ENCODE peak calls at places on chromosome 10, in four cellular contexts. M is H1, E is IMR-90, L is K562. T is an unnamed sample.

GRCh38 chr10:93198401-93199175 is 124.9 kb downstream of the CYP26A1 start:
- DNase-seq in M (no peak), E (peak), L (no peak), T (no peak)

GRCh38 chr10:34024708-34025425 is 690.4 kb upstream of the NRP1 start:
- DNase-seq in E (no peak), L (no peak), M (peak), T (no peak)

GRCh38 chr10:11832042-11832441 is 8.9 kb downstream of the PROSER2 start:
- DNase-seq in E (no peak), L (no peak), M (no peak), T (no peak)

GRCh38 chr10:110274072-110274627 is 30.6 kb downstream of the SMNDC1 start:
- DNase-seq in L (no peak), M (no peak), E (no peak), T (peak)

GRCh38 chr10:11729790-11730315 is 12.3 kb upstream of the ECHDC3 start:
- DNase-seq in M (no peak), L (no peak), E (no peak), T (no peak)

GRCh38 chr10:88971668-88972067 is 18.9 kb upstream of the FAS start:
- DNase-seq in E (peak), L (no peak), M (no peak), T (no peak)

GRCh38 chr10:28677889-28678686 is 767 bp downstream of the BAMBI start:
- DNase-seq in M (peak), L (peak), E (peak), T (no peak)

GRCh38 chr10:73865459-73866442 is 8.6 kb downstream of the CAMK2G start:
- DNase-seq in M (no peak), E (no peak), L (no peak), T (no peak)

GRCh38 chr10:130547368-130547767 is 411.2 kb downstream of the GLRX3 start:
- DNase-seq in M (no peak), L (peak), E (no peak), T (no peak)

GRCh38 chr10:50575477-50576244 is 48.1 kb downstream of the SGMS1 start:
- DNase-seq in E (no peak), L (no peak), M (no peak), T (no peak)

GRCh38 chr10:95628786-95629185 is 27.7 kb downstream of the ALDH18A1 start:
- DNase-seq in E (no peak), M (no peak), L (no peak), T (no peak)

GRCh38 chr10:46286991-46287693 is at the start of gene ANTXRL:
- DNase-seq in M (no peak), L (no peak), E (no peak), T (no peak)

GRCh38 chr10:128498378-128498730 is 372.1 kb upstream of the MKI67 start:
- DNase-seq in M (no peak), L (no peak), E (no peak), T (no peak)

GRCh38 chr10:78359641-78360091 is 326.0 kb downstream of the RPS24 start:
- DNase-seq in M (no peak), L (no peak), E (no peak), T (no peak)

GRCh38 chr10:62502995-62503613 is 128.9 kb downstream of the ZNF365 start:
- DNase-seq in E (no peak), M (no peak), L (no peak), T (no peak)

GRCh38 chr10:111030042-111030750 is 46.6 kb upstream of the ADRA2A start:
- DNase-seq in M (no peak), E (no peak), L (no peak), T (peak)

GRCh38 chr10:48649349-48649944 is 35.2 kb upstream of the WDFY4 start:
- DNase-seq in M (peak), L (no peak), E (no peak), T (no peak)

GRCh38 chr10:70513848-70514309 is 35.3 kb downstream of the PALD1 start:
- DNase-seq in E (no peak), L (no peak), M (peak), T (peak)

GRCh38 chr10:5447071-5447470 is 34.7 kb downstream of the NET1 start:
- DNase-seq in L (no peak), M (no peak), E (peak), T (no peak)

GRCh38 chr10:25820496-25821415 is 113.3 kb upstream of the MYO3A start:
- DNase-seq in M (no peak), E (no peak), L (no peak), T (no peak)

GRCh38 chr10:48973065-48973464 is 33.4 kb upstream of the LRRC18 start:
- DNase-seq in L (no peak), M (no peak), E (peak), T (no peak)

GRCh38 chr10:75007646-75008045 is 103.8 kb upstream of the SAMD8 start:
- DNase-seq in L (no peak), M (no peak), E (no peak), T (no peak)

GRCh38 chr10:105037029-105037428 is 395.9 kb downstream of the SORCS3 start:
- DNase-seq in L (no peak), E (no peak), M (no peak), T (no peak)

GRCh38 chr10:113093188-113094113 is 143.4 kb downstream of the TCF7L2 start:
- DNase-seq in L (no peak), M (no peak), E (peak), T (peak)

GRCh38 chr10:77586719-77587423 is 50.7 kb downstream of the KCNMA1 start:
- DNase-seq in M (no peak), E (peak), L (no peak), T (no peak)

GRCh38 chr10:43128331-43128730 is 9.9 kb upstream of the CSGALNACT2 start:
- DNase-seq in L (no peak), M (no peak), E (no peak), T (no peak)

GRCh38 chr10:110436554-110437350 is 61.0 kb upstream of the DUSP5 start:
- DNase-seq in M (no peak), E (no peak), L (no peak), T (no peak)

GRCh38 chr10:59991661-59992060 is 85.3 kb upstream of the CCDC6 start:
- DNase-seq in L (peak), E (no peak), M (peak), T (no peak)

GRCh38 chr10:110074298-110074697 is 66.5 kb downstream of the ADD3 start:
- DNase-seq in L (no peak), E (no peak), M (no peak), T (no peak)

GRCh38 chr10:120542591-120542990 is 85.6 kb downstream of the PLPP4 start:
- DNase-seq in E (no peak), M (no peak), L (no peak), T (no peak)

GRCh38 chr10:34454590-34455289 is 360.4 kb downstream of the PARD3 start:
- DNase-seq in L (no peak), M (no peak), E (peak), T (no peak)

GRCh38 chr10:33600381-33600780 is 265.9 kb upstream of the NRP1 start:
- DNase-seq in L (no peak), M (no peak), E (peak), T (no peak)

GRCh38 chr10:31867646-31868045 is 61.0 kb downstream of the ARHGAP12 start:
- DNase-seq in M (no peak), E (peak), L (no peak), T (no peak)

GRCh38 chr10:12432402-12433189 is 83.2 kb downstream of the CAMK1D start:
- DNase-seq in L (no peak), E (no peak), M (no peak), T (no peak)

DNA sequence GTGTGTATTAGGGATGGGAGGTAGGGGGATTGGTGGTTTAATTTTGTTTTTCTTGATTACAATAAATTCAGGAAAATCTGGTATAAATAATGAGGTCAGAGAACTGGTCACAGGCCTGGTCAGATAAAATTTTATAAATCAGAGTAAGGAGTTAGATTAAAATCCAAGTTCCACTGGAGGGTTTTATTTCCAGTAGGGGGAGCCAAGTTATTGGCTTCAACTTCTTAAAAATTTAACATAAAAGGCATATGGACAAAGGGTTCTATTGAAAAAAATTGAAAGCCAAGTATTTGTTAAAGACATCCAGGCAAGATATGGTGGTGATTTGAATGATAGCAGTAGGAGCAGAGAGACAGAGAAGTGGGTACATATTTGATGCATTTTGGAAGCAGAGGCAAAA is 763.3 kb downstream of the SORCS1 start:
- DNase-seq in E (peak), L (no peak), M (no peak), T (no peak)
- TF ChIP-seq CHD1 in E (no peak), L (no peak), M (no peak), T (no peak)

GRCh38 chr10:124642076-124642710 is 102.0 kb downstream of the FAM53B start:
- DNase-seq in E (no peak), M (no peak), L (no peak), T (no peak)
- H3K9ac ChIP-seq in E (no peak), M (no peak), L (peak), T (no peak)

GRCh38 chr10:44922826-44923545 is 11.8 kb downstream of the TMEM72 start:
- DNase-seq in M (no peak), E (no peak), L (no peak), T (no peak)
- TF ChIP-seq CHD1 in M (no peak), E (no peak), L (no peak), T (no peak)

GRCh38 chr10:97445357-97445721 is 467 bp downstream of the EXOSC1 start:
- DNase-seq in L (no peak), M (no peak), E (no peak), T (no peak)
- H3K9ac ChIP-seq in L (peak), M (peak), E (peak), T (peak)

GRCh38 chr10:86439544-86439943 is 72.9 kb upstream of the GRID1 start:
- DNase-seq in M (no peak), L (peak), E (peak), T (no peak)
- TF ChIP-seq CHD1 in M (no peak), L (no peak), E (no peak), T (no peak)

GRCh38 chr10:71964669-71965515 is 697 bp downstream of the CHST3 start:
- DNase-seq in M (peak), L (no peak), E (peak), T (no peak)

GRCh38 chr10:71963756-71964668 is at the start of gene CHST3:
- DNase-seq in L (no peak), E (peak), M (peak), T (no peak)

GRCh38 chr10:71968553-71969474 is 4.6 kb downstream of the CHST3 start:
- DNase-seq in L (no peak), E (peak), M (no peak), T (no peak)

GRCh38 chr10:71965623-71966022 is 1.4 kb downstream of the CHST3 start:
- DNase-seq in L (no peak), M (no peak), E (no peak), T (no peak)

GRCh38 chr10:71966046-71967004 is 2.1 kb downstream of the CHST3 start:
- DNase-seq in L (no peak), M (no peak), E (peak), T (no peak)
- H3K9ac ChIP-seq in L (no peak), M (no peak), E (peak), T (no peak)